ENCODE peak calls at places on chromosomes 12 and 14, in six cellular contexts. V, K, H, J, W and S are unnamed samples. For H3K9me3, the result is how much of the 10 kb centered on the place peaks cover.

GRCh38 chr12:131644481-131644880 is 66.4 kb upstream of the SFSWAP start:
- DNase-seq in V (no peak), K (no peak), H (no peak), J (no peak), W (no peak), S (no peak)

GRCh38 chr12:64790166-64790565 is 31.0 kb upstream of the GNS start:
- DNase-seq in V (no peak), K (no peak), H (no peak), J (no peak), W (no peak), S (no peak)

GRCh38 chr12:15629108-15629507 is 160.1 kb downstream of the EPS8 start:
- DNase-seq in V (peak), K (no peak), H (peak), J (peak), W (peak), S (no peak)

GRCh38 chr12:55039761-55040160 is 20.0 kb downstream of the NEUROD4 start:
- DNase-seq in V (no peak), K (no peak), H (no peak), J (no peak), W (no peak), S (no peak)

GRCh38 chr14:51444381-51445000 is 204.4 kb downstream of the TMX1 start:
- DNase-seq in V (no peak), K (no peak), H (no peak), J (no peak), W (no peak), S (no peak)

GRCh38 chr12:60921541-60921940 is 1325.7 kb downstream of the SLC16A7 start:
- DNase-seq in V (no peak), K (no peak), H (no peak), J (no peak), W (no peak), S (no peak)

GRCh38 chr14:101986953-101987352 is 22.6 kb downstream of the DYNC1H1 start:
- DNase-seq in V (no peak), K (no peak), H (no peak), J (no peak), W (no peak), S (no peak)

GRCh38 chr14:50233335-50234250 is 2.2 kb upstream of the SOS2 start:
- DNase-seq in V (no peak), K (no peak), H (no peak), J (no peak), W (peak), S (no peak)

GRCh38 chr12:122996188-122996601 is 15.7 kb downstream of the ARL6IP4 start:
- DNase-seq in V (no peak), K (no peak), H (no peak), J (no peak), W (no peak), S (no peak)

GRCh38 chr12:90854136-90854689 is 100.8 kb downstream of the CCER1 start:
- DNase-seq in V (no peak), K (peak), H (peak), J (no peak), W (peak), S (no peak)

GRCh38 chr12:27480031-27480430 is 33.5 kb downstream of the SMCO2 start:
- DNase-seq in V (no peak), K (no peak), H (no peak), J (no peak), W (no peak), S (no peak)

GRCh38 chr12:7444076-7444475 is at the start of gene CD163L1:
- DNase-seq in V (no peak), K (no peak), H (no peak), J (no peak), W (no peak), S (no peak)

GRCh38 chr12:57522019-57522886 is at the start of gene MBD6:
- DNase-seq in V (peak), K (peak), H (peak), J (peak), W (peak), S (peak)
- TF ChIP-seq CTCF in V (no peak), K (no peak), H (no peak), J (no peak), W (no peak), S (peak)

GRCh38 chr12:57852195-57852594 is 5.7 kb upstream of the CTDSP2 start:
- DNase-seq in V (no peak), K (no peak), H (no peak), J (no peak), W (no peak), S (no peak)
- H3K27ac ChIP-seq in V (peak), K (no peak), H (no peak), J (no peak), W (no peak), S (no peak)

GRCh38 chr14:48341069-48341468 is 665.7 kb upstream of the MDGA2 start:
- DNase-seq in V (no peak), K (no peak), H (no peak), J (no peak), W (no peak), S (no peak)
- H3K9me3 ChIP-seq in V (under half), K (under half), H (under half), J (under half), W (half or more), S (under half)

GRCh38 chr12:92943482-92944250 is 14.6 kb upstream of the EEA1 start:
- DNase-seq in V (no peak), K (no peak), H (peak), J (no peak), W (peak), S (no peak)
- TF ChIP-seq CTCF in V (no peak), K (no peak), H (no peak), J (no peak), W (peak), S (no peak)

DNA sequence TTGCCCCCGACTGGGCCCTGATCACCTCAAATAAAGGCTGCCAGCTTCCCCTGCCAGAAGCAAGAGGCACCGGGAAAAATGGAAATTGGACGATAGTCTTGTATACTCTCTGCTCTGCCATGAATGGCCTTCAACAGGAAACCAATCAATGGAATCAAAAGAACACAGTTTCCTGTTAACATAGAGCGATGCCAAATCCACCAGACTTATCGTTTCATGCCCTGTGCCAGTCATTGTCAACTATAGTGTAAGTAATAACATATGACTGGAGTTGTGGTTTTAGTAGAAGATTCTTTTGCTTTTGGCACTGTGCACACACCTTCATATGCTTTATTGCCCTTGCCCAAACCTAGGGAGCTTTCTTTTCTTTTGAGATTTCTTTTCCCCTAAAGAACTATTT is 97.7 kb downstream of the TMEM30B start:
- DNase-seq in V (no peak), K (no peak), H (no peak), J (no peak), W (no peak), S (no peak)
- H3K27ac ChIP-seq in V (no peak), K (no peak), H (peak), J (no peak), W (no peak), S (no peak)

DNA sequence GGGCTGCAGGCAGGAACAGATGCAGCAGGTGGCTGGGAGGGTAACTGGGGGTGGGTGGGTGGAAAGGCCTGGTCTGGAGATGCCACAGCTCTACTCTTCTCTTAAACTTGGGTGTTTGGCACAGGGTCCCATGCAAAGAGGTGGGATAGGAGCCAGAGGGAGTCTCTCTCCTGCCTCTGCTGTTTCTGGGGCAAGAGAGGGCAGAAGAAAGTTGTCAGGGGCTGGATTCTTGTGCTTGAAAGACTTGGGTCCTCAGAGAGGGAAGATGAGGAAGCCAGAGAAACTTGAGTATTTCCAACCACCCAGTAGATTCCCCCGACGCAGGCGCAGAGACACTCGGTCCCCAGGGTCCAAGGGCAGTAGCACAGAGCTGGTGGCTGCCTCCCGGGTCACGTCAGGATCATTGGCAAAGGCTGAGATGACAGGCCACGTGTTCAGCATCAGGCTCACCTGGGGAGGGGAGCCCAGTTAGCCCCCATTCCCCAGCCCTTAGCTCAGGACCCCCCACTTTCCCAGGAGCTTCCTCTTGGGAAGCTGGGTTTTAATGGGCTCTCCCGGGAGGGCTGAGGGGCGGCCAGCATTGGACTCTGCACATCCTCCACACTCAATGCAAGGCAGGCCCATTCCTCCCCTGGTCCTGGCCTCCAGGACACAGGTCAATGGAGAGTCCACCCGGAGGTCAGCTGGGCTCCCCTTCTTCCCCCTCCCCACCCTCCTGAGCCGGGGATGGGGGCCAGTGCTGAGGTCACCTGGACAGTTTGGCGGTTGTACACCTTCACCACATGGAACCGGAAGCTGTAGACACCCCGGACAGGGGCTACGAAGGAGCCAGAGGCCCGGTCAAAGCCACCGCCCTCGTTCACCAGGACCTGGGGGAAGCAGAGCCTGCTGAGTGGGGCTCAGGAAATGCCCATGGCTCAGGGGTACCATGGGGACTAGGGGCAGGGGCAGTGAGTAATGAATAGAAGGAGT is 1.6 kb downstream of the CBLN3 start:
- DNase-seq in V (no peak), K (no peak), H (no peak), J (peak), W (peak), S (no peak)
- H3K9me3 ChIP-seq in V (under half), K (under half), H (under half), J (under half), W (under half), S (under half)

DNA sequence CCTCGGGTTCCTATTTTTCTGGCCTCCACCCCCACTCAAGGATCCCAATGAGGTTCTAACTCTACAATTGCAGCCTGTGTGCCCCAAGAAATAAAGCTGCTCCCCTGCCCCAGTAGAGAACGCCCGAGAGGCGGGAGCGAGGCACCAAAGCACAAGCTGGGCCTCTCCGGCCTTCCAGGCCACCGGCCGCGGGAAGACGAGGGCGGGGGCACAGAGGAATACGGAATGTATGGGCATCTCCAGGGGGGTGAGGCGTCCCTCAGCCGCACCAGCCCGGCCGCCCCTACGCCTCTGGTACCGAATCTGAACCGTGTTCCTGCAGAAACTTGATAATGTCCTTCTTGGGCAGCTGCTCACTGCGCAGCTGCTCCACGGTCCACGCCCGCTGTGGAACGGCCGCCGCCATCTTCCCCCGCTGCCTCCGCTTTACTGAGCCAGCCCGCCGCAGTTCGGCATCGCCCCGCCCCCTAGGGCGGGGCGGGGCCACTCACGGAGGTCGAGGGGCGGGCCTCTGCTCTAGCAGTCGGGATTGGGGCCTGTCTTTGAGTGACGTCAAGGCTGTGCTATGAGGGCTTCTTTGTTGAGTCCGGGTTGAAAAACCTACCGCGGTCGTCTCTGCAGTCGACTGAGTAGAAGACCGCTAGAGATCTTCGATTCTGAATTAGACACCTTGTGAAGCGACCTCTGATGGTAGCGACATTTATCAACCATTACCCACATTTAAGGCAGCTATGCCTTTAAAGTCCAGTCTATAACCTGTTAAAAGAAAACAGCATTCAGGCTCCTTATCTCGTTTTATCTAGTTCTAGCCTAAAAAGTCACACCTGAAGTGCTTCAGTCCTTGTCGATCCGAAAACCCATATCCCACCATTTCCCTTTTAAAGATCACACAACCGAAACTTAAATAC is at the start of gene FKBP3:
- DNase-seq in V (peak), K (peak), H (peak), J (peak), W (peak), S (peak)
- TF ChIP-seq CTCF in V (no peak), K (peak), H (peak), J (no peak), W (peak), S (peak)

GRCh38 chr12:120080043-120080400 is 36.5 kb downstream of the RAB35 start:
- DNase-seq in V (no peak), K (no peak), H (no peak), J (peak), W (no peak), S (no peak)
- H3K27ac ChIP-seq in V (no peak), K (no peak), H (no peak), J (no peak), W (no peak), S (peak)

GRCh38 chr14:106813477-106813823 is 1287.1 kb downstream of the TMEM121 start:
- DNase-seq in V (no peak), K (no peak), H (no peak), J (no peak), W (no peak), S (no peak)
- H3K9me3 ChIP-seq in V (under half), K (under half), H (under half), J (under half), W (under half), S (under half)